ENCODE peak calls at places on chromosomes 13 and 19, in seven cellular contexts. One of them, this sample, is unnamed.

GRCh38 chr19:51546650-51547396 is 15.4 kb upstream of the SIGLEC6 start:
- DNase-seq in cardiac muscle cell: no peak
- DNase-seq in progenitor cell of endocrine pancreas: no peak
- DNase-seq in GM10248: no peak
- DNase-seq in adrenal gland: no peak
- DNase-seq in fibroblast of mammary gland: no peak
- DNase-seq in CD4-positive, alpha-beta T cell: no peak
- DNase-seq in this sample: no peak

GRCh38 chr19:35739275-35740107 is 2.8 kb downstream of the IGFLR1 start:
- DNase-seq in cardiac muscle cell: no peak
- DNase-seq in progenitor cell of endocrine pancreas: no peak
- DNase-seq in GM10248: no peak
- DNase-seq in adrenal gland: peak
- DNase-seq in fibroblast of mammary gland: no peak
- DNase-seq in CD4-positive, alpha-beta T cell: no peak
- DNase-seq in this sample: no peak

GRCh38 chr13:33007950-33008349 is 8.3 kb upstream of the KL start:
- DNase-seq in cardiac muscle cell: no peak
- DNase-seq in progenitor cell of endocrine pancreas: no peak
- DNase-seq in GM10248: no peak
- DNase-seq in adrenal gland: no peak
- DNase-seq in fibroblast of mammary gland: no peak
- DNase-seq in CD4-positive, alpha-beta T cell: no peak
- DNase-seq in this sample: no peak

GRCh38 chr13:34391071-34391470 is 551.0 kb upstream of the NBEA start:
- DNase-seq in cardiac muscle cell: no peak
- DNase-seq in progenitor cell of endocrine pancreas: no peak
- DNase-seq in GM10248: no peak
- DNase-seq in adrenal gland: no peak
- DNase-seq in fibroblast of mammary gland: peak
- DNase-seq in CD4-positive, alpha-beta T cell: no peak
- DNase-seq in this sample: peak

GRCh38 chr13:81020010-81020409 is 679.1 kb upstream of the SPRY2 start:
- DNase-seq in cardiac muscle cell: no peak
- DNase-seq in progenitor cell of endocrine pancreas: no peak
- DNase-seq in GM10248: no peak
- DNase-seq in adrenal gland: no peak
- DNase-seq in fibroblast of mammary gland: no peak
- DNase-seq in CD4-positive, alpha-beta T cell: no peak
- DNase-seq in this sample: no peak

GRCh38 chr13:108700421-108701170 is 71.2 kb downstream of the MYO16 start:
- DNase-seq in cardiac muscle cell: no peak
- DNase-seq in progenitor cell of endocrine pancreas: no peak
- DNase-seq in GM10248: no peak
- DNase-seq in adrenal gland: no peak
- DNase-seq in fibroblast of mammary gland: peak
- DNase-seq in CD4-positive, alpha-beta T cell: no peak
- DNase-seq in this sample: peak

GRCh38 chr13:102333320-102334181 is 68.3 kb downstream of the FGF14 start:
- DNase-seq in cardiac muscle cell: no peak
- DNase-seq in progenitor cell of endocrine pancreas: no peak
- DNase-seq in GM10248: no peak
- DNase-seq in adrenal gland: no peak
- DNase-seq in fibroblast of mammary gland: peak
- DNase-seq in CD4-positive, alpha-beta T cell: no peak
- DNase-seq in this sample: no peak

GRCh38 chr13:101942535-101943157 is 459.2 kb downstream of the FGF14 start:
- DNase-seq in cardiac muscle cell: no peak
- DNase-seq in progenitor cell of endocrine pancreas: no peak
- DNase-seq in GM10248: no peak
- DNase-seq in adrenal gland: no peak
- DNase-seq in fibroblast of mammary gland: peak
- DNase-seq in CD4-positive, alpha-beta T cell: no peak
- DNase-seq in this sample: no peak

GRCh38 chr19:530133-531008 is 1.2 kb upstream of the CDC34 start:
- DNase-seq in cardiac muscle cell: no peak
- DNase-seq in progenitor cell of endocrine pancreas: no peak
- DNase-seq in GM10248: no peak
- DNase-seq in adrenal gland: no peak
- DNase-seq in fibroblast of mammary gland: no peak
- DNase-seq in CD4-positive, alpha-beta T cell: no peak
- DNase-seq in this sample: no peak

GRCh38 chr19:56748443-56748842 is 76.9 kb upstream of the ZNF835 start:
- DNase-seq in cardiac muscle cell: no peak
- DNase-seq in progenitor cell of endocrine pancreas: no peak
- DNase-seq in GM10248: no peak
- DNase-seq in adrenal gland: peak
- DNase-seq in fibroblast of mammary gland: peak
- DNase-seq in CD4-positive, alpha-beta T cell: no peak
- DNase-seq in this sample: peak

GRCh38 chr13:50611117-50611781 is 232.2 kb downstream of the DLEU7 start:
- DNase-seq in cardiac muscle cell: no peak
- DNase-seq in progenitor cell of endocrine pancreas: no peak
- DNase-seq in GM10248: no peak
- DNase-seq in adrenal gland: no peak
- DNase-seq in fibroblast of mammary gland: no peak
- DNase-seq in CD4-positive, alpha-beta T cell: no peak
- DNase-seq in this sample: no peak

GRCh38 chr19:18225702-18226468 is at the start of gene PDE4C:
- DNase-seq in cardiac muscle cell: no peak
- DNase-seq in progenitor cell of endocrine pancreas: no peak
- DNase-seq in GM10248: no peak
- DNase-seq in adrenal gland: peak
- DNase-seq in fibroblast of mammary gland: no peak
- DNase-seq in CD4-positive, alpha-beta T cell: no peak
- DNase-seq in this sample: no peak

GRCh38 chr13:40384976-40385857 is 281.2 kb downstream of the FOXO1 start:
- DNase-seq in cardiac muscle cell: no peak
- DNase-seq in progenitor cell of endocrine pancreas: no peak
- DNase-seq in GM10248: no peak
- DNase-seq in adrenal gland: no peak
- DNase-seq in fibroblast of mammary gland: peak
- DNase-seq in CD4-positive, alpha-beta T cell: no peak
- DNase-seq in this sample: peak

GRCh38 chr13:48976677-48977625 is 1.2 kb downstream of the FNDC3A start:
- DNase-seq in cardiac muscle cell: no peak
- DNase-seq in progenitor cell of endocrine pancreas: no peak
- DNase-seq in GM10248: no peak
- DNase-seq in adrenal gland: no peak
- DNase-seq in fibroblast of mammary gland: peak
- DNase-seq in CD4-positive, alpha-beta T cell: no peak
- DNase-seq in this sample: peak

GRCh38 chr13:26254583-26255102 is 714 bp downstream of the CDK8 start:
- DNase-seq in cardiac muscle cell: peak
- DNase-seq in progenitor cell of endocrine pancreas: peak
- DNase-seq in GM10248: peak
- DNase-seq in adrenal gland: peak
- DNase-seq in fibroblast of mammary gland: peak
- DNase-seq in CD4-positive, alpha-beta T cell: peak
- DNase-seq in this sample: peak

GRCh38 chr19:1041835-1042685 is 2.2 kb downstream of the ABCA7 start:
- DNase-seq in cardiac muscle cell: no peak
- DNase-seq in progenitor cell of endocrine pancreas: no peak
- DNase-seq in GM10248: no peak
- DNase-seq in adrenal gland: no peak
- DNase-seq in fibroblast of mammary gland: peak
- DNase-seq in CD4-positive, alpha-beta T cell: no peak
- DNase-seq in this sample: no peak

GRCh38 chr19:46719629-46720515 is 3.0 kb upstream of the PRKD2 start:
- DNase-seq in cardiac muscle cell: no peak
- DNase-seq in progenitor cell of endocrine pancreas: no peak
- DNase-seq in GM10248: no peak
- DNase-seq in adrenal gland: no peak
- DNase-seq in fibroblast of mammary gland: no peak
- DNase-seq in CD4-positive, alpha-beta T cell: no peak
- DNase-seq in this sample: no peak

GRCh38 chr19:29702958-29703320 is 12.1 kb downstream of the C19orf12 start:
- DNase-seq in cardiac muscle cell: no peak
- DNase-seq in progenitor cell of endocrine pancreas: no peak
- DNase-seq in GM10248: no peak
- DNase-seq in adrenal gland: no peak
- DNase-seq in fibroblast of mammary gland: no peak
- DNase-seq in CD4-positive, alpha-beta T cell: no peak
- DNase-seq in this sample: no peak

GRCh38 chr13:107993239-107993948 is 221.9 kb downstream of the LIG4 start:
- DNase-seq in cardiac muscle cell: no peak
- DNase-seq in progenitor cell of endocrine pancreas: no peak
- DNase-seq in GM10248: no peak
- DNase-seq in adrenal gland: no peak
- DNase-seq in fibroblast of mammary gland: no peak
- DNase-seq in CD4-positive, alpha-beta T cell: no peak
- DNase-seq in this sample: no peak

GRCh38 chr19:11286312-11286974 is 9.5 kb upstream of the TSPAN16 start:
- DNase-seq in cardiac muscle cell: no peak
- DNase-seq in progenitor cell of endocrine pancreas: no peak
- DNase-seq in GM10248: no peak
- DNase-seq in adrenal gland: peak
- DNase-seq in fibroblast of mammary gland: peak
- DNase-seq in CD4-positive, alpha-beta T cell: no peak
- DNase-seq in this sample: peak
- TF ChIP-seq CTCF in cardiac muscle cell: peak
- TF ChIP-seq CTCF in progenitor cell of endocrine pancreas: no peak
- TF ChIP-seq CTCF in GM10248: peak
- TF ChIP-seq CTCF in adrenal gland: peak
- TF ChIP-seq CTCF in fibroblast of mammary gland: peak
- TF ChIP-seq CTCF in CD4-positive, alpha-beta T cell: no peak
- TF ChIP-seq CTCF in this sample: no peak

DNA sequence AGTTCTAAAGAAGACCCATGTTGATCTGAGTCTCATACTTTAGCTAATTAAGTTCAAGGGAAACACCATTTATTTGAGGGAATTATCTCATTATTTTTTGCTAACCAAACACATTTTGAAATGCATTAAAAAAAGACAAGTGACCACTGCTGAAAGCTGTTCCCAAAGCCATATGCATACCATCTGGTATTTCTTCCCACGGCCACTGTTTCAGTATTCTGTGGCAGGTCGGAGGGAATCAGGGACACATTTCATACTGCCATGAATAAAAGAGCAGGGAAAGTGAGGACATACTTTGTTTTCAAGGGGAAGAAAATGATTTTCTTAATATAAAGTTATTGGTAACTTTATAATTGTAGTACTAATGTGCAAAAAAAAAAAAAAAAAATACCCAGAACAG is 401.2 kb downstream of the HS6ST3 start:
- DNase-seq in cardiac muscle cell: no peak
- DNase-seq in progenitor cell of endocrine pancreas: no peak
- DNase-seq in GM10248: no peak
- DNase-seq in adrenal gland: no peak
- DNase-seq in fibroblast of mammary gland: no peak
- DNase-seq in CD4-positive, alpha-beta T cell: no peak
- DNase-seq in this sample: no peak
- TF ChIP-seq CTCF in cardiac muscle cell: no peak
- TF ChIP-seq CTCF in progenitor cell of endocrine pancreas: no peak
- TF ChIP-seq CTCF in GM10248: no peak
- TF ChIP-seq CTCF in adrenal gland: no peak
- TF ChIP-seq CTCF in fibroblast of mammary gland: no peak
- TF ChIP-seq CTCF in CD4-positive, alpha-beta T cell: no peak
- TF ChIP-seq CTCF in this sample: no peak

GRCh38 chr13:46492946-46493345 is 60.0 kb upstream of the LRCH1 start:
- DNase-seq in cardiac muscle cell: peak
- DNase-seq in progenitor cell of endocrine pancreas: no peak
- DNase-seq in GM10248: peak
- DNase-seq in adrenal gland: peak
- DNase-seq in fibroblast of mammary gland: peak
- DNase-seq in CD4-positive, alpha-beta T cell: no peak
- DNase-seq in this sample: peak
- TF ChIP-seq CTCF in cardiac muscle cell: peak
- TF ChIP-seq CTCF in progenitor cell of endocrine pancreas: peak
- TF ChIP-seq CTCF in GM10248: peak
- TF ChIP-seq CTCF in adrenal gland: peak
- TF ChIP-seq CTCF in fibroblast of mammary gland: peak
- TF ChIP-seq CTCF in CD4-positive, alpha-beta T cell: peak
- TF ChIP-seq CTCF in this sample: peak

DNA sequence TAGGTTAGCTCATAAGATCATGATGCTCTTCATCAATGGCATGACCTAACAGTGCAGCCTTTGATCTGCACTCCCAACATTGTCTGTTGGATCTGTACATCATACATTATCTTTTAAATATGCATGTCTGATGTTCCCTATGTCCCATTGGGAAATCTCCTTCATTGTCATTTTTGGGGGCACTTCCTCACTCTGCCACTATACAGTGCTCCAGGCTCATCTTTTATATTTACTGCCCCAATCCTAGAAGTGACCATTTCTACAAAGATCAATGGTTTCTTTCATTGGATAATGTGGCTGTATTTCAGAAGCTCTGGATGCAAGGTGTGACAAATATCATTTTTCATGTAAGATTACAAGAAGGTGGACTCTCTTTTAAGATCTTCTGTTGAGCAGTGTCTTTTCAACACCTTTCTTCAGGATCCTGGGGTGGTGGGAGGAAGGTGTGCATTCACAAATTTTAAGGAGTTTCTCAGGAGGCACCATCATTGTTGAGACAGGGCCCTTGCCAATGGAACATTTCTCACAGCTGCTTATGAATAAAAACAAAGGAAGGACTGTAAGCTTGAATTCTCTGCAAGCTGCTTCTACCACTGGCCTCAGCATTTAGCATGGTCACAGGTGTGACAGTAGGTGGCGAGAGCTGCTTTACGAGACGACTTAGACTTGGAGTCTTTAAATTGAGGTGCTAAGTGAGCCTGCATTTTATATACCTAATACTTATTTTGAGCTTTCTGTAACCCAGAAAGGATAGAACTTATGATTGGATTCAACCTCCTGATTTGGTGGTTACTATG is 403.0 kb downstream of the LMO7 start:
- DNase-seq in cardiac muscle cell: peak
- DNase-seq in progenitor cell of endocrine pancreas: no peak
- DNase-seq in GM10248: no peak
- DNase-seq in adrenal gland: no peak
- DNase-seq in fibroblast of mammary gland: no peak
- DNase-seq in CD4-positive, alpha-beta T cell: no peak
- DNase-seq in this sample: no peak
- TF ChIP-seq CTCF in cardiac muscle cell: no peak
- TF ChIP-seq CTCF in progenitor cell of endocrine pancreas: no peak
- TF ChIP-seq CTCF in GM10248: no peak
- TF ChIP-seq CTCF in adrenal gland: no peak
- TF ChIP-seq CTCF in fibroblast of mammary gland: peak
- TF ChIP-seq CTCF in CD4-positive, alpha-beta T cell: no peak
- TF ChIP-seq CTCF in this sample: no peak